ENCODE peak calls at places on chromosomes 3 and 15, in five cellular contexts. U is GM12878, W is HEK293T, C is K562, P is SK-N-SH. F is an unnamed sample.

GRCh38 chr15:47360296-47360695 is 357.0 kb upstream of the SEMA6D start:
- DNase-seq in U (no peak), C (no peak), P (no peak), W (no peak), F (no peak)

GRCh38 chr3:50815844-50816243 is 141.1 kb downstream of the DOCK3 start:
- DNase-seq in P (no peak), U (no peak), W (no peak), C (no peak), F (no peak)

GRCh38 chr15:32818758-32819405 is 101.1 kb downstream of the GREM1 start:
- DNase-seq in U (no peak), P (no peak), C (no peak), W (peak; percentile 64), F (no peak)

GRCh38 chr15:94972314-94972713 is 741.0 kb downstream of the MCTP2 start:
- DNase-seq in W (no peak), P (no peak), C (no peak), U (no peak), F (no peak)

GRCh38 chr3:4848176-4848575 is 131.1 kb upstream of the BHLHE40 start:
- DNase-seq in P (no peak), C (no peak), W (no peak), U (no peak), F (no peak)

GRCh38 chr3:33989229-33989628 is 190.8 kb downstream of the PDCD6IP start:
- DNase-seq in W (no peak), U (no peak), C (no peak), P (no peak), F (no peak)

GRCh38 chr15:94494732-94495131 is 263.4 kb downstream of the MCTP2 start:
- DNase-seq in C (no peak), U (no peak), P (no peak), W (no peak), F (no peak)

GRCh38 chr3:66816110-66816761 is 181.9 kb upstream of the KBTBD8 start:
- DNase-seq in U (no peak), P (peak; percentile 46), W (peak; percentile 65), C (peak; percentile 16), F (peak; percentile 36)

GRCh38 chr15:29860872-29861271 is 38.6 kb upstream of the TJP1 start:
- DNase-seq in P (no peak), U (no peak), C (no peak), W (no peak), F (no peak)

GRCh38 chr3:184325715-184326114 is 11.3 kb downstream of the EIF4G1 start:
- DNase-seq in P (peak; percentile 5), C (no peak), U (no peak), W (no peak), F (no peak)

GRCh38 chr3:169478566-169479313 is 184.8 kb downstream of the MECOM start:
- DNase-seq in P (no peak), C (no peak), U (no peak), W (no peak), F (no peak)

GRCh38 chr3:89002166-89002565 is 105.3 kb upstream of the EPHA3 start:
- DNase-seq in U (no peak), P (no peak), W (no peak), C (no peak), F (no peak)

GRCh38 chr15:64619880-64620839 is 155.2 kb downstream of the RBPMS2 start:
- DNase-seq in C (no peak), U (no peak), W (no peak), P (no peak), F (no peak)

GRCh38 chr3:126179825-126180476 is 435 bp downstream of the ALDH1L1 start:
- DNase-seq in W (peak; percentile 34), P (peak; percentile 85), C (no peak), U (no peak), F (peak; percentile 89)

GRCh38 chr3:165712382-165712781 is 124.8 kb downstream of the BCHE start:
- DNase-seq in P (no peak), W (no peak), C (no peak), U (no peak), F (no peak)

GRCh38 chr15:69666921-69667811 is 214.5 kb downstream of the RPLP1 start:
- DNase-seq in P (no peak), U (peak; percentile 89), W (no peak), C (no peak), F (no peak)

GRCh38 chr3:106065831-106066230 is 197.0 kb upstream of the CBLB start:
- DNase-seq in P (no peak), C (no peak), U (no peak), W (no peak), F (no peak)

GRCh38 chr3:126015075-126015474 is 46.1 kb downstream of the ROPN1B start:
- DNase-seq in U (no peak), C (no peak), P (no peak), W (no peak), F (no peak)

GRCh38 chr15:71572452-71573053 is 237.8 kb upstream of the NR2E3 start:
- DNase-seq in P (no peak), U (no peak), W (peak; percentile 16), C (no peak), F (no peak)

GRCh38 chr3:138148503-138148902 is 16.3 kb upstream of the A4GNT start:
- DNase-seq in C (no peak), W (no peak), U (no peak), P (no peak), F (no peak)

GRCh38 chr3:160038862-160039562 is 50.4 kb downstream of the IL12A start:
- DNase-seq in P (peak; percentile 76), W (peak; percentile 16), U (no peak), C (no peak), F (no peak)

GRCh38 chr3:190425833-190426232 is 23.9 kb downstream of the TMEM207 start:
- DNase-seq in C (no peak), W (no peak), P (no peak), U (no peak), F (no peak)

GRCh38 chr3:32374788-32375595 is 16.7 kb upstream of the CMTM7 start:
- DNase-seq in C (peak; percentile 48), P (peak; percentile 53), U (peak; percentile 42), W (peak; percentile 60), F (peak; percentile 63)

GRCh38 chr3:146131616-146132410 is 29.2 kb downstream of the PLOD2 start:
- DNase-seq in C (no peak), P (no peak), U (no peak), W (no peak), F (peak; percentile 33)

GRCh38 chr3:158864492-158864891 is 62.6 kb downstream of the MFSD1 start:
- DNase-seq in P (no peak), U (no peak), W (no peak), C (no peak), F (no peak)

GRCh38 chr3:77038928-77039605 is 832 bp upstream of the ROBO2 start:
- DNase-seq in C (no peak), U (no peak), W (peak; percentile 22), P (no peak), F (no peak)

GRCh38 chr15:66718220-66718988 is 16.4 kb downstream of the SMAD6 start:
- DNase-seq in W (no peak), C (no peak), U (no peak), P (no peak), F (no peak)

GRCh38 chr15:64430000-64430735 is 30.2 kb upstream of the ZNF609 start:
- DNase-seq in U (peak; percentile 65), W (peak; percentile 6), C (peak; percentile 62), P (no peak), F (no peak)

GRCh38 chr3:50978991-50979667 is 304.4 kb downstream of the DOCK3 start:
- DNase-seq in U (no peak), C (peak; percentile 10), W (peak; percentile 25), P (no peak), F (no peak)

GRCh38 chr3:106577241-106577640 is 708.4 kb upstream of the CBLB start:
- DNase-seq in C (no peak), U (no peak), P (no peak), W (no peak), F (no peak)

GRCh38 chr3:15755780-15756179 is 42.0 kb downstream of the ANKRD28 start:
- DNase-seq in C (no peak), P (no peak), W (no peak), U (no peak), F (no peak)

GRCh38 chr3:170725285-170725731 is 139.4 kb upstream of the SLC7A14 start:
- DNase-seq in W (no peak), C (peak; percentile 57), U (no peak), P (no peak), F (no peak)

GRCh38 chr15:24752354-24752753 is 76.8 kb downstream of the NPAP1 start:
- DNase-seq in U (no peak), C (no peak), W (no peak), P (no peak), F (no peak)

GRCh38 chr15:66757030-66757429 is 55.0 kb downstream of the SMAD6 start:
- DNase-seq in P (no peak), U (no peak), C (no peak), W (no peak), F (no peak)

GRCh38 chr3:66808891-66809578 is 189.1 kb upstream of the KBTBD8 start:
- DNase-seq in C (no peak), U (no peak), W (no peak), P (no peak), F (peak; percentile 79)

DNA sequence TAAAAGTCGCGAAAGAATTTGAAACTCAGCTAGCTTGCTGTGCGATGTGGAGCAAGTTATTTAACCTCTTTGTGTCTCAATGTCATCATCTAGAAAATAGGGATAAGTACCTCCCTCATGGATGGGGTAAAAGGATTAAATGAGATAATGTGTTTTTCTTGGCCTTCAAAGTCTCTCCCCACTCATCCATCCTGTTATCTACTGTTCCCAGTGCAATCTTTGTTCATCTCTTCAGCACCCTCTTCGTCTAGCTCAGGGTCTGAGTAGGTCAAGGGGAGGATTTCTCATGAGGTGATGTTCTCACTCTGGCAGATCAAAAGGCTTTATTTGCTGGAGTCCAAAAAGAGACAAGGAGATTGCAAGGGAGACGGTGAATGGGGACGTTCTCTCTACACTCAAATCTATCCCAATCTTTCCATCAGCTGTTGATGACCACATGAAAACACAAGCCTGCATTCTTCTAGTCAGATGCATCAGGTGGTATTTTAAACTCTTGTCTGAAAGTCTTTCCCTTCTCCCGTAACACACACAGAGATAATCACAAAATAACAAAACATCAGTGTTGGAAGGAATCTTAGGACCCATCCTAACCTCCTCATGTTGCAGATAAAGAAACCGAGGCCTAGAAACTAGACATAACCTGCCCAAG is 1.3 kb downstream of the MESD start:
- DNase-seq in C (peak; percentile 42), W (no peak), P (no peak), U (no peak), F (no peak)
- TF ChIP-seq FOXM1 in C (no peak), W (no peak), P (no peak), U (no peak), F (no peak)

GRCh38 chr3:114376091-114376490 is 82.3 kb downstream of the TIGIT start:
- DNase-seq in W (no peak), U (no peak), C (no peak), P (no peak), F (no peak)
- TF ChIP-seq FOXM1 in W (no peak), U (no peak), C (no peak), P (no peak), F (no peak)

GRCh38 chr3:40691598-40691905 is 166.8 kb downstream of the ZNF621 start:
- DNase-seq in W (no peak), P (no peak), C (no peak), U (no peak), F (peak; percentile 41)
- TF ChIP-seq FOXM1 in W (no peak), P (no peak), C (no peak), U (no peak), F (no peak)

GRCh38 chr3:68088636-68089035 is 434.2 kb upstream of the SUCLG2 start:
- DNase-seq in C (no peak), U (no peak), P (no peak), W (no peak), F (no peak)
- TF ChIP-seq FOXM1 in C (no peak), U (no peak), P (no peak), W (no peak), F (no peak)